ENCODE peak calls at places on chromosomes 5 and 9, in six cellular contexts. One of them, this sample, is unnamed.
A peak's percentile ranks its signal among the peaks of the same experiment; 100 is the strongest.

GRCh38 chr5:143398451-143399237 is 4.8 kb downstream of the NR3C1 start:
- DNase-seq in PC-9: no peak
- DNase-seq in effector memory CD4-positive, alpha-beta T cell: no peak
- DNase-seq in neural progenitor cell: no peak
- DNase-seq in vagina: no peak
- DNase-seq in body of pancreas: no peak
- DNase-seq in this sample: no peak

GRCh38 chr5:150137997-150138396 is 17.6 kb downstream of the PDGFRB start:
- DNase-seq in PC-9: no peak
- DNase-seq in effector memory CD4-positive, alpha-beta T cell: no peak
- DNase-seq in neural progenitor cell: no peak
- DNase-seq in vagina: no peak
- DNase-seq in body of pancreas: no peak
- DNase-seq in this sample: no peak

GRCh38 chr5:56853710-56854109 is 38.4 kb downstream of the MAP3K1 start:
- DNase-seq in PC-9: no peak
- DNase-seq in effector memory CD4-positive, alpha-beta T cell: no peak
- DNase-seq in neural progenitor cell: no peak
- DNase-seq in vagina: no peak
- DNase-seq in body of pancreas: no peak
- DNase-seq in this sample: no peak

GRCh38 chr5:14728109-14728938 is 63.8 kb downstream of the OTULIN start:
- DNase-seq in PC-9: no peak
- DNase-seq in effector memory CD4-positive, alpha-beta T cell: no peak
- DNase-seq in neural progenitor cell: peak; percentile 93
- DNase-seq in vagina: no peak
- DNase-seq in body of pancreas: no peak
- DNase-seq in this sample: peak; percentile 63

GRCh38 chr9:95038666-95039065 is 278.8 kb downstream of the FANCC start:
- DNase-seq in PC-9: no peak
- DNase-seq in effector memory CD4-positive, alpha-beta T cell: no peak
- DNase-seq in neural progenitor cell: no peak
- DNase-seq in vagina: no peak
- DNase-seq in body of pancreas: no peak
- DNase-seq in this sample: no peak

GRCh38 chr5:137615171-137615775 is 116.1 kb upstream of the SPOCK1 start:
- DNase-seq in PC-9: no peak
- DNase-seq in effector memory CD4-positive, alpha-beta T cell: no peak
- DNase-seq in neural progenitor cell: no peak
- DNase-seq in vagina: peak; percentile 61
- DNase-seq in body of pancreas: no peak
- DNase-seq in this sample: no peak

GRCh38 chr9:95754533-95755420 is 120.7 kb upstream of the ERCC6L2 start:
- DNase-seq in PC-9: no peak
- DNase-seq in effector memory CD4-positive, alpha-beta T cell: no peak
- DNase-seq in neural progenitor cell: peak; percentile 75
- DNase-seq in vagina: no peak
- DNase-seq in body of pancreas: no peak
- DNase-seq in this sample: no peak

GRCh38 chr5:163529698-163530097 is 24.3 kb downstream of the MAT2B start:
- DNase-seq in PC-9: no peak
- DNase-seq in effector memory CD4-positive, alpha-beta T cell: no peak
- DNase-seq in neural progenitor cell: no peak
- DNase-seq in vagina: no peak
- DNase-seq in body of pancreas: no peak
- DNase-seq in this sample: no peak

GRCh38 chr5:100519075-100519474 is 16.1 kb upstream of the FAM174A start:
- DNase-seq in PC-9: no peak
- DNase-seq in effector memory CD4-positive, alpha-beta T cell: no peak
- DNase-seq in neural progenitor cell: no peak
- DNase-seq in vagina: no peak
- DNase-seq in body of pancreas: no peak
- DNase-seq in this sample: no peak

GRCh38 chr5:126368239-126368812 is 54.9 kb upstream of the GRAMD2B start:
- DNase-seq in PC-9: peak; percentile 63
- DNase-seq in effector memory CD4-positive, alpha-beta T cell: no peak
- DNase-seq in neural progenitor cell: peak; percentile 73
- DNase-seq in vagina: no peak
- DNase-seq in body of pancreas: peak; percentile 33
- DNase-seq in this sample: no peak

GRCh38 chr9:107866912-107867311 is 377.3 kb upstream of the KLF4 start:
- DNase-seq in PC-9: no peak
- DNase-seq in effector memory CD4-positive, alpha-beta T cell: no peak
- DNase-seq in neural progenitor cell: no peak
- DNase-seq in vagina: no peak
- DNase-seq in body of pancreas: no peak
- DNase-seq in this sample: no peak

GRCh38 chr5:79875230-79875629 is 115.8 kb downstream of the MTX3 start:
- DNase-seq in PC-9: no peak
- DNase-seq in effector memory CD4-positive, alpha-beta T cell: no peak
- DNase-seq in neural progenitor cell: no peak
- DNase-seq in vagina: no peak
- DNase-seq in body of pancreas: no peak
- DNase-seq in this sample: no peak

DNA sequence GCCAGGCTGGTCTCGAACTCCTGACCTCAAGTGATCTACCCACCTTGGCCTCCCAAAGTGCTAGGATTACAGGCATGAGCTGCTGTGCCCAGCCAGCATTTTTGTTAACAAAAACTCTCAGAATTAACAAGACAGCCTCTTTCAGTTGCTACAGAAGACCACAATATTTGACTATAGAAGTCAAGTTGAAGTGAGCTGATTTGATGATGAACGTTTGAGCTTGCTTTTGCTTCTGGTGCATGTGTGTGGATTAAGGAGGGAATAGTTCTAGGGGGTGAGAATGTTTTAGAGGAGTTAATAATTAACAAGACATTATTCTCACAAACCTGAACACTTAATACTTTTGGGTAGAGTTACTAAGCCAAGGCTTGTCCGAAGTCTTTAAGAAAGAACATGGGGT is 191.6 kb downstream of the TENT4A start:
- DNase-seq in PC-9: no peak
- DNase-seq in effector memory CD4-positive, alpha-beta T cell: no peak
- DNase-seq in neural progenitor cell: no peak
- DNase-seq in vagina: no peak
- DNase-seq in body of pancreas: no peak
- DNase-seq in this sample: no peak
- H3K9me3 ChIP-seq in PC-9: no peaks in the 10 kb centered on the region
- H3K9me3 ChIP-seq in effector memory CD4-positive, alpha-beta T cell: no peaks in the 10 kb centered on the region
- H3K9me3 ChIP-seq in neural progenitor cell: no peaks in the 10 kb centered on the region
- H3K9me3 ChIP-seq in vagina: no peaks in the 10 kb centered on the region
- H3K9me3 ChIP-seq in body of pancreas: no peaks in the 10 kb centered on the region
- H3K9me3 ChIP-seq in this sample: no peaks in the 10 kb centered on the region

DNA sequence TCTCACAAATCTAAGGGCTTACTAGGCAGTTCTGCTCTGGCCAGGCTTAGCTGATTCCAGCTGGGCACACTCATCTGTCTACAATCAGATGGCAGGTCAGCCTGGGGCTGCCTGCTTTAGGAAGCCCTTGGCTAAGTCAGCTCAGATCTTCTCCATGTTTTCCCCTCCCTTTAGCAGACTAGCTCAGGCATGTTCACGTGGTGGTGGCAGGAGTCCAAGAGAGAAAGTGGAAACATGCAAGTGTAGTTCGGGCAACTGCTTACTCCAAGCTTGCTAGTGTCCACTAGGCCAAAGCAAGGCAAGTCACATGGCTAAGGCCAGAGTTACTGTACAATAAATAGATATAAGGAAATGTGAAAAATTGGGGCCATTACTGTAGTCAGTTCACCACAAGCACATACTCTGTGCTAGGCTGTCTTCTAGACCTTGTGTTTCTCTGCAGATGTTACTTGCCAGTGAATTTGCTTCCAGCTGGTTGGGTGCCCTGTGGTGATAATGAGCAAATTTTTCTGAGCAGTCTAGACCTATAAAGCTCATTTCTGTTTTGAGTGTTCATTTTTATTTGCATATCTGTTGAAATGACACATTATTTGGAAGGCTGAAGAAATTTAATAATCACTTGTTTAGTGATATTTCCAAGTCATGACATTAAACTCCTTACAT is 38.3 kb downstream of the RECK start:
- DNase-seq in PC-9: no peak
- DNase-seq in effector memory CD4-positive, alpha-beta T cell: no peak
- DNase-seq in neural progenitor cell: no peak
- DNase-seq in vagina: no peak
- DNase-seq in body of pancreas: peak; percentile 80
- DNase-seq in this sample: peak; percentile 83
- H3K27ac ChIP-seq in PC-9: no peak overlapping the region
- H3K27ac ChIP-seq in effector memory CD4-positive, alpha-beta T cell: no peak overlapping the region
- H3K27ac ChIP-seq in neural progenitor cell: no peak overlapping the region
- H3K27ac ChIP-seq in vagina: peak overlapping the region; percentile 15
- H3K27ac ChIP-seq in body of pancreas: peak overlapping the region; percentile 34
- H3K27ac ChIP-seq in this sample: no peak overlapping the region

GRCh38 chr5:141250576-141250975 is 5.4 kb downstream of the PCDHB15 start:
- DNase-seq in PC-9: no peak
- DNase-seq in effector memory CD4-positive, alpha-beta T cell: no peak
- DNase-seq in neural progenitor cell: peak; percentile 21
- DNase-seq in vagina: no peak
- DNase-seq in body of pancreas: no peak
- DNase-seq in this sample: no peak
- H3K9me3 ChIP-seq in PC-9: peaks cover 7% of the 10 kb centered on the region
- H3K9me3 ChIP-seq in effector memory CD4-positive, alpha-beta T cell: peaks cover 51% of the 10 kb centered on the region
- H3K9me3 ChIP-seq in neural progenitor cell: peaks cover 29% of the 10 kb centered on the region
- H3K9me3 ChIP-seq in vagina: peaks cover 76% of the 10 kb centered on the region
- H3K9me3 ChIP-seq in body of pancreas: peaks cover 84% of the 10 kb centered on the region
- H3K9me3 ChIP-seq in this sample: peaks cover 8% of the 10 kb centered on the region

DNA sequence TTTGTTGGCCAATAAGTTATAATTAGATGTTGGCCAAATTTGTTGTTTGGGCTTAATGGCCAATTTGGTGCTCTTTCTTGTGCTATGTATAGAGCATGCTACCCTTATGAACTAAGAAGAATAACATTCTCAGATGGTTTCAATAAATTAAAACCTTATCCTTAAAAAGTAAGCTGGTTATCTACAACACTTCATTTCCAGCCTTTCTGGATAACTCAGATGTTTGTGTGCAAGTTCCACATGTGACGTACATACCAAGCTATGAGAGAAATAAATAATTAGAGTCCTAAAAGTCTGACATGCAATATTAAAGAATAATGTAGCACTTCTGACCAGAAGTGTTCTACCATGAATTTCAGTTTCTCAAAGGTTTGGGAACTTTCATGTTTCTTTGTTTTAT is 11.7 kb downstream of the MTREX start:
- DNase-seq in PC-9: no peak
- DNase-seq in effector memory CD4-positive, alpha-beta T cell: no peak
- DNase-seq in neural progenitor cell: no peak
- DNase-seq in vagina: no peak
- DNase-seq in body of pancreas: no peak
- DNase-seq in this sample: no peak
- H3K27ac ChIP-seq in PC-9: no peak overlapping the region
- H3K27ac ChIP-seq in effector memory CD4-positive, alpha-beta T cell: no peak overlapping the region
- H3K27ac ChIP-seq in neural progenitor cell: no peak overlapping the region
- H3K27ac ChIP-seq in vagina: no peak overlapping the region
- H3K27ac ChIP-seq in body of pancreas: no peak overlapping the region
- H3K27ac ChIP-seq in this sample: no peak overlapping the region

DNA sequence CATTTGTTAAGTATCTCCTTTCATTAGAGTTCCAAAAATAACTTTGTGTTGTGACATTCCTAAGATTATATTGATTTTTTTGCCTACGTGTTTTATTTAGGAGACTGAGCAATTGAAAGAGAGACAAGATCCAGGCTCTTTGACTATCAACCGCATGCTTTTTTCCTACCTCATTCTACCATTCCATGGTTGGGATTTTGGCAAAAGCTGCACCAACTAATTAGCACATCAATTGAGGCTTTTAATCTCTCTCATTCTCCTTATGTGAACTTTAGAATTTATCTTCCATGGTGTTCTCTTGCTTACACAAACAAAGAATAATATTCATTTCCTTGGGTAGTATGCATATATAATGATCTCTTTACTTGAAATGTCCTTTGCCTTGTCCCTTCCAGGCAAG is 338.7 kb upstream of the SMC2 start:
- DNase-seq in PC-9: no peak
- DNase-seq in effector memory CD4-positive, alpha-beta T cell: no peak
- DNase-seq in neural progenitor cell: no peak
- DNase-seq in vagina: no peak
- DNase-seq in body of pancreas: no peak
- DNase-seq in this sample: no peak
- H3K9me3 ChIP-seq in PC-9: no peaks in the 10 kb centered on the region
- H3K9me3 ChIP-seq in effector memory CD4-positive, alpha-beta T cell: no peaks in the 10 kb centered on the region
- H3K9me3 ChIP-seq in neural progenitor cell: no peaks in the 10 kb centered on the region
- H3K9me3 ChIP-seq in vagina: no peaks in the 10 kb centered on the region
- H3K9me3 ChIP-seq in body of pancreas: no peaks in the 10 kb centered on the region
- H3K9me3 ChIP-seq in this sample: no peaks in the 10 kb centered on the region

GRCh38 chr5:75608886-75609285 is 2.4 kb upstream of the ANKDD1B start:
- DNase-seq in PC-9: no peak
- DNase-seq in effector memory CD4-positive, alpha-beta T cell: no peak
- DNase-seq in neural progenitor cell: no peak
- DNase-seq in vagina: no peak
- DNase-seq in body of pancreas: no peak
- DNase-seq in this sample: no peak

GRCh38 chr5:75610201-75610600 is 1.1 kb upstream of the ANKDD1B start:
- DNase-seq in PC-9: no peak
- DNase-seq in effector memory CD4-positive, alpha-beta T cell: no peak
- DNase-seq in neural progenitor cell: no peak
- DNase-seq in vagina: no peak
- DNase-seq in body of pancreas: no peak
- DNase-seq in this sample: no peak

GRCh38 chr5:75614165-75614564 is 2.9 kb downstream of the ANKDD1B start:
- DNase-seq in PC-9: no peak
- DNase-seq in effector memory CD4-positive, alpha-beta T cell: no peak
- DNase-seq in neural progenitor cell: no peak
- DNase-seq in vagina: no peak
- DNase-seq in body of pancreas: no peak
- DNase-seq in this sample: no peak

GRCh38 chr5:75611324-75612210 is at the start of gene ANKDD1B:
- DNase-seq in PC-9: peak; percentile 16
- DNase-seq in effector memory CD4-positive, alpha-beta T cell: no peak
- DNase-seq in neural progenitor cell: peak; percentile 65
- DNase-seq in vagina: no peak
- DNase-seq in body of pancreas: peak; percentile 57
- DNase-seq in this sample: peak; percentile 54

DNA sequence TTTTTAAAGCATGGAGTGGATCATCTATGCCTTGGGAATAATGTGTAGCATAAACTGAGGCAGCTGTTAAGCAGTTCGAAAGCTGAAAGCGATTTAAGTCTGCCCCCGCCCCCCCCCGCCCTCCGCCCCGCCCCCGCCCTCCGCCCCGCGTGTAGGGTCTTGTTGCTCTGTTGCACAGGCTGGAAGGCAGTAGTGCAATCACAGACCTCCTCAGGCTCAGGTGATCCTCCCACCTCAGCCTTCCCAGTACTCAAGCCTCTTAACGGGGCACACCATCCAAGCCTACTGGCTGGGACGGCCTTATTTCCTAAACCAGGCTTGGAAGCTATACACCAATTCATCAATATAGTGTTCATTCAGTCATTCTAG is 942 bp downstream of the ANKDD1B start:
- DNase-seq in PC-9: no peak
- DNase-seq in effector memory CD4-positive, alpha-beta T cell: no peak
- DNase-seq in neural progenitor cell: peak; percentile 11
- DNase-seq in vagina: no peak
- DNase-seq in body of pancreas: no peak
- DNase-seq in this sample: no peak
- H3K27ac ChIP-seq in PC-9: no peak overlapping the region
- H3K27ac ChIP-seq in effector memory CD4-positive, alpha-beta T cell: no peak overlapping the region
- H3K27ac ChIP-seq in neural progenitor cell: no peak overlapping the region
- H3K27ac ChIP-seq in vagina: peak overlapping the region; percentile 79
- H3K27ac ChIP-seq in body of pancreas: no peak overlapping the region
- H3K27ac ChIP-seq in this sample: peak overlapping the region; percentile 45

DNA sequence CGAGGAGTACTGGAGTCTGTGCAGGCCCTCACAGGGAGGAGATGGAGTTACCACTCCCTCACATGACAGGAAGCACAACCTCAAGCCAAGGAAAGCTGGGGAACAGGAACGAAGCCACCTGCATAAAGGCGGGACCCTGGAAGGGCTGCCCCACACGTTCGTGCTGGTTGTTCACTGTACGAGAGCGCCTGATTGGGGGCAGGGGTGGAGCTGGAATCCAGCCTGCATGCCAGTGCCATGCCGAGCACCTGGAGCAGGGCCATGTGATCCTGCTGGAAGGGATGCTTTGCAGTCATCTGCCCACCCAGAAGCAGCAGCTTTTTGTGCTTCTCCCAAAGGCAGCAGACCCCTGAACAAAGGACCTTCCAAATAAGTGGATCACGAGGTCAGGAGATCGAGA is 11.4 kb downstream of the GRM6 start:
- DNase-seq in PC-9: no peak
- DNase-seq in effector memory CD4-positive, alpha-beta T cell: no peak
- DNase-seq in neural progenitor cell: no peak
- DNase-seq in vagina: no peak
- DNase-seq in body of pancreas: no peak
- DNase-seq in this sample: no peak
- H3K9me3 ChIP-seq in PC-9: no peaks in the 10 kb centered on the region
- H3K9me3 ChIP-seq in effector memory CD4-positive, alpha-beta T cell: no peaks in the 10 kb centered on the region
- H3K9me3 ChIP-seq in neural progenitor cell: no peaks in the 10 kb centered on the region
- H3K9me3 ChIP-seq in vagina: peaks cover 38% of the 10 kb centered on the region
- H3K9me3 ChIP-seq in body of pancreas: peaks cover 73% of the 10 kb centered on the region
- H3K9me3 ChIP-seq in this sample: no peaks in the 10 kb centered on the region

This sample was measured in colonic mucosa.